ENCODE peak calls at places on chromosome 1, in ten cellular contexts. O, A, K, C, F, B, M, D, X and Y are unnamed samples.

GRCh38 chr1:110647254-110647891 is 27.4 kb downstream of the KCNA3 start:
- DNase-seq in B (no peak), C (no peak), K (no peak), D (no peak), M (no peak), F (no peak), A (peak), O (no peak), X (peak), Y (no peak)

GRCh38 chr1:37663426-37664000 is 28.8 kb upstream of the CDCA8 start:
- DNase-seq in X (no peak), M (no peak), B (no peak), K (no peak), F (no peak), O (peak), C (no peak), A (no peak), D (no peak), Y (no peak)

GRCh38 chr1:114093624-114094302 is 59.9 kb downstream of the SYT6 start:
- DNase-seq in B (no peak), X (no peak), C (peak), A (no peak), M (no peak), F (no peak), O (peak), K (peak), D (no peak), Y (no peak)

GRCh38 chr1:155978973-155979429 is 654 bp upstream of the ARHGEF2 start:
- DNase-seq in F (no peak), O (no peak), C (no peak), M (no peak), D (no peak), A (peak), X (peak), B (no peak), K (no peak), Y (no peak)

GRCh38 chr1:60875139-60875538 is 207.2 kb upstream of the NFIA start:
- DNase-seq in O (no peak), A (no peak), C (no peak), X (no peak), K (no peak), B (no peak), D (no peak), M (no peak), F (no peak), Y (no peak)

GRCh38 chr1:177862916-177863315 is 106.9 kb downstream of the SEC16B start:
- DNase-seq in A (no peak), O (no peak), D (no peak), C (no peak), X (no peak), K (no peak), F (no peak), B (no peak), M (no peak), Y (no peak)

GRCh38 chr1:21696931-21697330 is 27.8 kb upstream of the RAP1GAP start:
- DNase-seq in D (no peak), A (no peak), X (peak), F (no peak), C (no peak), K (no peak), O (no peak), B (no peak), M (no peak), Y (no peak)

GRCh38 chr1:205191127-205191577 is 20.4 kb downstream of the DSTYK start:
- DNase-seq in A (peak), C (peak), M (no peak), K (no peak), D (no peak), O (no peak), F (no peak), B (no peak), X (peak), Y (no peak)

GRCh38 chr1:199546323-199546722 is 481.2 kb upstream of the NR5A2 start:
- DNase-seq in C (no peak), F (no peak), X (no peak), A (no peak), K (no peak), O (no peak), D (no peak), B (no peak), M (no peak), Y (no peak)

GRCh38 chr1:168751195-168751650 is 22.2 kb upstream of the DPT start:
- DNase-seq in B (no peak), F (no peak), K (peak), A (no peak), M (no peak), D (no peak), X (no peak), O (no peak), C (no peak), Y (no peak)

GRCh38 chr1:1422465-1423244 is 1.6 kb upstream of the ANKRD65 start:
- DNase-seq in B (no peak), C (no peak), M (no peak), F (no peak), A (no peak), D (no peak), K (no peak), O (peak), X (no peak), Y (peak)

GRCh38 chr1:67570473-67571143 is 114.4 kb upstream of the GADD45A start:
- DNase-seq in K (peak), M (no peak), F (no peak), X (peak), C (peak), B (peak), D (no peak), O (peak), A (peak), Y (no peak)

GRCh38 chr1:32861904-32862698 is 8.6 kb downstream of the FNDC5 start:
- DNase-seq in F (no peak), M (no peak), O (no peak), B (no peak), A (peak), C (no peak), K (no peak), D (no peak), X (peak), Y (no peak)

GRCh38 chr1:11741482-11741881 is 5.5 kb downstream of the AGTRAP start:
- DNase-seq in K (no peak), D (no peak), M (no peak), C (no peak), F (no peak), X (no peak), O (no peak), A (no peak), B (no peak), Y (no peak)